ENCODE peak calls at places on chromosomes 4 and X, in eight cellular contexts. P is iris pigment epithelial cell; C is memory B cell; O is neural crest cell; S is GM12891; X is fibroblast of lung; L is GM12892; Z is activated naive CD4-positive, alpha-beta T cell treated with Interleukin-2 at 50 U/mL for 16 hours. R is an unnamed sample.

GRCh38 chrX:5425119-5425518 is 803.5 kb downstream of the NLGN4X start:
- DNase-seq in P (no peak), C (no peak), O (no peak), S (no peak), X (no peak), L (no peak), Z (no peak), R (no peak)

GRCh38 chrX:73214366-73215094 is at the start of gene NAP1L2:
- DNase-seq in P (peak), C (no peak), O (peak), S (no peak), X (peak), L (no peak), Z (peak), R (peak)

GRCh38 chrX:89021964-89022363 is 274.9 kb downstream of the CPXCR1 start:
- DNase-seq in P (no peak), C (no peak), O (no peak), S (no peak), X (no peak), L (no peak), Z (no peak), R (no peak)

GRCh38 chr4:111880116-111880515 is 265.1 kb upstream of the FAM241A start:
- DNase-seq in P (no peak), C (no peak), O (no peak), S (no peak), X (no peak), L (no peak), Z (no peak), R (no peak)

GRCh38 chr4:52260507-52261302 is 209.6 kb downstream of the SPATA18 start:
- DNase-seq in P (no peak), C (no peak), O (no peak), S (no peak), X (no peak), L (no peak), Z (no peak), R (no peak)

GRCh38 chr4:80312124-80312523 is 23.4 kb upstream of the CFAP299 start:
- DNase-seq in P (no peak), C (no peak), O (no peak), S (no peak), X (no peak), L (no peak), Z (no peak), R (no peak)

GRCh38 chr4:22458112-22458511 is 57.8 kb downstream of the ADGRA3 start:
- DNase-seq in P (no peak), C (no peak), O (no peak), S (no peak), X (no peak), L (no peak), Z (no peak), R (peak)

GRCh38 chr4:168269879-168270278 is 48.7 kb downstream of the DDX60 start:
- DNase-seq in P (no peak), C (no peak), O (no peak), S (no peak), X (no peak), L (no peak), Z (no peak), R (no peak)

GRCh38 chr4:27112587-27112986 is 251.9 kb downstream of the STIM2 start:
- DNase-seq in P (no peak), C (no peak), O (no peak), S (no peak), X (no peak), L (no peak), Z (no peak), R (no peak)

GRCh38 chrX:6041630-6042029 is 187.0 kb downstream of the NLGN4X start:
- DNase-seq in P (peak), C (no peak), O (no peak), S (no peak), X (peak), L (no peak), Z (no peak), R (no peak)

GRCh38 chr4:82462415-82462831 is 32.0 kb downstream of the ENOPH1 start:
- DNase-seq in P (peak), C (peak), O (peak), S (peak), X (peak), L (peak), Z (peak), R (peak)

GRCh38 chrX:42247241-42247640 is 323.9 kb upstream of the CASK start:
- DNase-seq in P (peak), C (no peak), O (no peak), S (no peak), X (peak), L (no peak), Z (no peak), R (peak)

GRCh38 chr4:140168474-140168873 is 14.5 kb upstream of the MAML3 start:
- DNase-seq in P (peak), C (no peak), O (no peak), S (no peak), X (peak), L (no peak), Z (no peak), R (no peak)

GRCh38 chrX:136711147-136711546 is 63.2 kb downstream of the CD40LG start:
- DNase-seq in P (peak), C (no peak), O (no peak), S (no peak), X (no peak), L (no peak), Z (peak), R (peak)

GRCh38 chrX:13151806-13152510 is 107.5 kb upstream of the FAM9C start:
- DNase-seq in P (no peak), C (no peak), O (no peak), S (no peak), X (peak), L (no peak), Z (peak), R (peak)